ENCODE peak calls at places on chromosomes 4 and X, in five cellular contexts. F is H1, O is mesenchymal stem cell, V is IMR-90, J is mesendoderm. P is an unnamed sample. For H3K79me1, the result is how much of the 10 kb centered on the place peaks cover.

GRCh38 chr4:145154573-145154972 is 25.8 kb downstream of the OTUD4 start:
- DNase-seq in F (no peak), O (peak), V (peak), J (peak), P (no peak)

GRCh38 chr4:156790866-156791265 is 180.7 kb downstream of the PDGFC start:
- DNase-seq in F (no peak), O (peak), V (peak), J (peak), P (no peak)

GRCh38 chr4:146255874-146256273 is 41.5 kb downstream of the REELD1 start:
- DNase-seq in F (no peak), O (peak), V (peak), J (peak), P (no peak)

GRCh38 chr4:156931267-156931666 is 40.3 kb downstream of the PDGFC start:
- DNase-seq in F (no peak), O (peak), V (peak), J (no peak), P (no peak)

GRCh38 chr4:145808021-145808650 is 128.2 kb downstream of the C4orf51 start:
- DNase-seq in F (peak), O (peak), V (peak), J (peak), P (peak)

GRCh38 chrX:67353651-67354370 is 190.0 kb upstream of the AR start:
- DNase-seq in F (no peak), O (no peak), V (no peak), J (no peak), P (no peak)

GRCh38 chr4:28621541-28621940 is 1760.9 kb downstream of the STIM2 start:
- DNase-seq in F (no peak), O (no peak), V (peak), J (no peak), P (no peak)

GRCh38 chr4:166252487-166253402 is 379.7 kb downstream of the TLL1 start:
- DNase-seq in F (no peak), O (peak), V (no peak), J (peak), P (no peak)

GRCh38 chr4:76950846-76951321 is 1.3 kb downstream of the SEPTIN11 start:
- DNase-seq in F (no peak), O (peak), V (peak), J (peak), P (peak)

GRCh38 chrX:42485621-42486020 is 292.3 kb downstream of the PPP1R2C start:
- DNase-seq in F (no peak), O (no peak), V (no peak), J (no peak), P (no peak)

GRCh38 chr4:142663828-142664227 is 182.3 kb downstream of the INPP4B start:
- DNase-seq in F (no peak), O (no peak), V (peak), J (no peak), P (no peak)

GRCh38 chr4:186599483-186599882 is 44.1 kb upstream of the MTNR1A start:
- DNase-seq in F (no peak), O (no peak), V (no peak), J (no peak), P (no peak)

GRCh38 chrX:9878141-9878875 is 88.8 kb upstream of the CLDN34 start:
- DNase-seq in F (no peak), O (no peak), V (peak), J (no peak), P (no peak)

GRCh38 chrX:10622197-10622596 is 1.8 kb upstream of the MID1 start:
- DNase-seq in F (no peak), O (no peak), V (peak), J (no peak), P (no peak)

GRCh38 chrX:49308604-49309269 is 5.3 kb downstream of the GAGE10 start:
- DNase-seq in F (no peak), O (peak), V (no peak), J (no peak), P (no peak)

GRCh38 chr4:87188063-87188462 is 32.4 kb downstream of the KLHL8 start:
- DNase-seq in F (no peak), O (no peak), V (peak), J (no peak), P (no peak)

GRCh38 chr4:65416875-65417274 is 253.4 kb downstream of the EPHA5 start:
- DNase-seq in F (no peak), O (no peak), V (no peak), J (peak), P (peak)

GRCh38 chr4:108013332-108013731 is 23.6 kb downstream of the HADH start:
- DNase-seq in F (no peak), O (no peak), V (no peak), J (no peak), P (no peak)

GRCh38 chrX:121132675-121133074 is 85.3 kb downstream of the GLUD2 start:
- DNase-seq in F (no peak), O (no peak), V (no peak), J (no peak), P (no peak)

GRCh38 chrX:121135488-121136207 is 88.2 kb downstream of the GLUD2 start:
- DNase-seq in F (no peak), O (no peak), V (no peak), J (no peak), P (no peak)
- H3K79me1 ChIP-seq in F (under half), O (under half), V (under half), J (under half), P (under half)

DNA sequence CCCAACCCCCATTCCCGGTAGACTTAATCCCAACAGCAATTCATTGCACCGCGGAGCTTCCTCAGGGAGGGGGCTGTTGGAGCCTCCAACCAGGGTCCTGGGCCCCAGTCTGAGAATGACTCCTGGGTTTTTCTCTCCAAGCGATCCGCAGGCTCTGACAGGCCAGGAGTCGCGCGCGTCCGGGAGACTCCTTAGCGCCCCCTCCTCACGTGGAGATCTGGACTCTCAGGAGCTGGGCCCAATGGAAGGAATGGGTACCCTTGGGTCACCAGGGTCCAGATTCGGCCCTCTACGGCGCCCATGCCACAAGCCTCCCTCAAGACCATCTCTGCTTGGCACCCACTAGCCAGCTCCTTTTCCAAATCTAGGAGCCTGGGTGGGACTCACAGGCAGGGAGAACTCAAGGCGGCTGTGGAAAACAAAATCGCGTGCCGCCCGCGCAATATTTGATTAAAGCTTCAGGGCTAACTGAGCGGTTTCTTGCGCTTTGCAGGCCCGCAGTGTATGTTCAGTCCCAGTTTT is 7.1 kb downstream of the HAND2 start:
- DNase-seq in F (no peak), O (peak), V (no peak), J (no peak), P (no peak)
- H3K79me1 ChIP-seq in F (under half), O (under half), V (under half), J (under half), P (under half)

GRCh38 chr4:6693274-6694176 is at the start of gene S100P:
- DNase-seq in F (no peak), O (no peak), V (no peak), J (no peak), P (no peak)

GRCh38 chr4:6692806-6693205 is 872 bp upstream of the S100P start:
- DNase-seq in F (no peak), O (no peak), V (peak), J (no peak), P (no peak)

GRCh38 chr4:6689506-6689960 is 4.1 kb upstream of the S100P start:
- DNase-seq in F (no peak), O (no peak), V (no peak), J (no peak), P (peak)

GRCh38 chr4:6694177-6694901 is 661 bp downstream of the S100P start:
- DNase-seq in F (no peak), O (no peak), V (no peak), J (no peak), P (no peak)

GRCh38 chr4:6692379-6692778 is 1.3 kb upstream of the S100P start:
- DNase-seq in F (no peak), O (no peak), V (no peak), J (no peak), P (no peak)
- H3K79me1 ChIP-seq in F (under half), O (under half), V (under half), J (under half), P (under half)

GRCh38 chr4:8559524-8560264 is 20.5 kb upstream of the GPR78 start:
- DNase-seq in F (no peak), O (no peak), V (no peak), J (peak), P (no peak)

GRCh38 chr4:8558080-8558960 is 21.9 kb upstream of the GPR78 start:
- DNase-seq in F (no peak), O (no peak), V (no peak), J (no peak), P (no peak)

GRCh38 chr4:8557151-8558076 is 22.8 kb upstream of the GPR78 start:
- DNase-seq in F (no peak), O (no peak), V (no peak), J (no peak), P (no peak)

GRCh38 chr4:8559011-8559410 is 21.2 kb upstream of the GPR78 start:
- DNase-seq in F (no peak), O (no peak), V (no peak), J (no peak), P (no peak)

DNA sequence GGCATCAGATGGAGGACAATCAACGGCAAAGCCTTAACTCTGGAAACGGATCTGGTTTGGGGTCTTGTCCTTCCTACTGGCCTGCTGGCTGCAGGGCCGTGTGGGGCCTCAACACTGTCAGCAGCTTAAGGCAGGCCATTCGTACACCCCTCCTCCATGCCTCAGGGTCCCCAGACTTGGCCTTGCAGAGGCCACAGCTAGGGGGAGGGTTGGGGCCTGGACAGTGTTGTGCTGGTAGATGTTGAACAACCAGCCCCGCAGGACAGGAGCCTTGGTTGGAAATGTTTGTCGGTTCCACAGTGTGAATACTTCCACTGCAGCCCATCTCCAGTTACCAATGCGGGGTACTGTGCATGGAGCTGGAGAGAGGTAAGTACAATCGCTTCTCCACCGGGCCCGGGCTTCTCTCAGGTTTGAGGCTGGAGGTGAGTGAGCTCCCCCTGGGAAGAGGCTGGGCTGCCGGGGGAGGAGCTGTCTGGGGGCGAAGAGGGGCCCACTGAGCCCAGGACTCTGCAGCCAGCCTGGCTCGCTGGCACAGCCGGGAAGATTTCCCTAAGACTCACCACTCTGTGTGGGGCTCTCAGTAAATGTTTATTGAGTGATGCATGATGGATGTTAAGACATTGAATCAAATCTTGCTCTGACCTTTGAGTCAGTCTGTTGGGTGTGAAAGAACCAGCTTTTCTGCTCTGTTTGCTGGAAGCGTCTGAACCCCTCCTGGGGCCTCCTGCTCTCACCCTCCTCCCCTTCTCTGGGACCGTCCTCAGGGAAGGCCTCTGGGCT is 19.7 kb upstream of the GPR78 start:
- DNase-seq in F (no peak), O (no peak), V (no peak), J (peak), P (no peak)
- H3K79me1 ChIP-seq in F (under half), O (under half), V (under half), J (under half), P (under half)

GRCh38 chr4:128351502-128351901 is 63.9 kb upstream of the PGRMC2 start:
- DNase-seq in F (no peak), O (no peak), V (no peak), J (no peak), P (no peak)

GRCh38 chr4:128355301-128355700 is 67.7 kb upstream of the PGRMC2 start:
- DNase-seq in F (no peak), O (peak), V (no peak), J (peak), P (no peak)

GRCh38 chr4:128353791-128354190 is 66.2 kb upstream of the PGRMC2 start:
- DNase-seq in F (no peak), O (peak), V (peak), J (no peak), P (no peak)

GRCh38 chr4:128357286-128357685 is 69.7 kb upstream of the PGRMC2 start:
- DNase-seq in F (no peak), O (no peak), V (no peak), J (no peak), P (no peak)

GRCh38 chr4:128354205-128354821 is 66.7 kb upstream of the PGRMC2 start:
- DNase-seq in F (no peak), O (peak), V (peak), J (peak), P (no peak)
- H3K79me1 ChIP-seq in F (under half), O (under half), V (under half), J (under half), P (under half)

GRCh38 chr4:8538076-8538702 is 42.0 kb upstream of the GPR78 start:
- DNase-seq in F (no peak), O (no peak), V (no peak), J (no peak), P (no peak)
- H3K79me1 ChIP-seq in F (under half), O (under half), V (under half), J (under half), P (under half)

GRCh38 chr4:10173039-10173753 is 56.6 kb upstream of the WDR1 start:
- DNase-seq in F (no peak), O (no peak), V (peak), J (peak), P (peak)
- H3K79me1 ChIP-seq in F (under half), O (under half), V (under half), J (under half), P (under half)

GRCh38 chr4:1231637-1232360 is 17.1 kb downstream of the CTBP1 start:
- DNase-seq in F (no peak), O (no peak), V (no peak), J (no peak), P (no peak)

GRCh38 chr4:1227817-1228216 is 21.1 kb downstream of the CTBP1 start:
- DNase-seq in F (no peak), O (no peak), V (no peak), J (no peak), P (no peak)

GRCh38 chr4:1230971-1231636 is 17.8 kb downstream of the CTBP1 start:
- DNase-seq in F (no peak), O (no peak), V (no peak), J (no peak), P (no peak)

GRCh38 chr4:1230316-1230715 is 18.6 kb downstream of the CTBP1 start:
- DNase-seq in F (no peak), O (no peak), V (no peak), J (no peak), P (no peak)

GRCh38 chr4:1229117-1229849 is 19.6 kb downstream of the CTBP1 start:
- DNase-seq in F (no peak), O (no peak), V (no peak), J (no peak), P (no peak)
- H3K79me1 ChIP-seq in F (under half), O (under half), V (half or more), J (under half), P (under half)

P was measured in H9.